ENCODE peak calls at places on chromosomes 7 and 10, in nine cellular contexts. One of them, this sample, is unnamed.

GRCh38 chr7:49001610-49002033 is 77.3 kb downstream of the CDC14C start:
- DNase-seq in GM04503: no peak
- DNase-seq in A549: peak; percentile 10
- DNase-seq in stimulated activated CD8-positive, alpha-beta memory T cell treated with anti-CD3 and anti-CD28 coated beads, Interleukin-7, amount 100 ng/mL, for 1 hour: no peak
- DNase-seq in CD4-positive, alpha-beta T cell: no peak
- DNase-seq in Kasumi-1: peak; percentile 82
- DNase-seq in Peyer's patch: no peak
- DNase-seq in Caki2: peak; percentile 49
- DNase-seq in Calu3: peak; percentile 56
- DNase-seq in this sample: peak; percentile 71

GRCh38 chr10:124461642-124462347 is at the start of gene LHPP:
- DNase-seq in Caki2: peak; percentile 84
- DNase-seq in Kasumi-1: peak; percentile 92
- DNase-seq in Calu3: peak; percentile 80
- DNase-seq in CD4-positive, alpha-beta T cell: peak; percentile 82
- DNase-seq in A549: peak; percentile 91
- DNase-seq in Peyer's patch: peak; percentile 83
- DNase-seq in GM04503: peak; percentile 31
- DNase-seq in stimulated activated CD8-positive, alpha-beta memory T cell treated with anti-CD3 and anti-CD28 coated beads, Interleukin-7, amount 100 ng/mL, for 1 hour: peak; percentile 65
- DNase-seq in this sample: peak; percentile 88

GRCh38 chr7:136687693-136688322 is 180.6 kb upstream of the CHRM2 start:
- DNase-seq in stimulated activated CD8-positive, alpha-beta memory T cell treated with anti-CD3 and anti-CD28 coated beads, Interleukin-7, amount 100 ng/mL, for 1 hour: no peak
- DNase-seq in A549: peak; percentile 3
- DNase-seq in Caki2: peak; percentile 38
- DNase-seq in CD4-positive, alpha-beta T cell: no peak
- DNase-seq in Kasumi-1: peak; percentile 53
- DNase-seq in GM04503: no peak
- DNase-seq in Peyer's patch: no peak
- DNase-seq in Calu3: no peak
- DNase-seq in this sample: peak; percentile 38

GRCh38 chr7:34153680-34154270 is 248.4 kb downstream of the BMPER start:
- DNase-seq in Kasumi-1: no peak
- DNase-seq in Calu3: no peak
- DNase-seq in CD4-positive, alpha-beta T cell: no peak
- DNase-seq in Caki2: no peak
- DNase-seq in Peyer's patch: no peak
- DNase-seq in stimulated activated CD8-positive, alpha-beta memory T cell treated with anti-CD3 and anti-CD28 coated beads, Interleukin-7, amount 100 ng/mL, for 1 hour: no peak
- DNase-seq in A549: no peak
- DNase-seq in GM04503: no peak
- DNase-seq in this sample: no peak

GRCh38 chr10:43304687-43305333 is 37.9 kb upstream of the RASGEF1A start:
- DNase-seq in Calu3: peak; percentile 45
- DNase-seq in Peyer's patch: peak; percentile 67
- DNase-seq in A549: peak; percentile 46
- DNase-seq in CD4-positive, alpha-beta T cell: no peak
- DNase-seq in Caki2: no peak
- DNase-seq in stimulated activated CD8-positive, alpha-beta memory T cell treated with anti-CD3 and anti-CD28 coated beads, Interleukin-7, amount 100 ng/mL, for 1 hour: peak; percentile 20
- DNase-seq in GM04503: no peak
- DNase-seq in Kasumi-1: peak; percentile 76
- DNase-seq in this sample: no peak

GRCh38 chr10:132514841-132515521 is 22.6 kb upstream of the INPP5A start:
- DNase-seq in Calu3: no peak
- DNase-seq in Kasumi-1: no peak
- DNase-seq in Caki2: no peak
- DNase-seq in GM04503: no peak
- DNase-seq in Peyer's patch: no peak
- DNase-seq in CD4-positive, alpha-beta T cell: no peak
- DNase-seq in A549: no peak
- DNase-seq in stimulated activated CD8-positive, alpha-beta memory T cell treated with anti-CD3 and anti-CD28 coated beads, Interleukin-7, amount 100 ng/mL, for 1 hour: no peak
- DNase-seq in this sample: no peak

GRCh38 chr10:86931872-86932271 is 25.5 kb downstream of the MMRN2 start:
- DNase-seq in A549: no peak
- DNase-seq in stimulated activated CD8-positive, alpha-beta memory T cell treated with anti-CD3 and anti-CD28 coated beads, Interleukin-7, amount 100 ng/mL, for 1 hour: no peak
- DNase-seq in Kasumi-1: no peak
- DNase-seq in Caki2: no peak
- DNase-seq in GM04503: peak; percentile 46
- DNase-seq in Calu3: no peak
- DNase-seq in Peyer's patch: no peak
- DNase-seq in CD4-positive, alpha-beta T cell: no peak
- DNase-seq in this sample: no peak

GRCh38 chr7:129363-130221 is 62.8 kb upstream of the FAM20C start:
- DNase-seq in Caki2: no peak
- DNase-seq in A549: no peak
- DNase-seq in Peyer's patch: no peak
- DNase-seq in GM04503: peak; percentile 59
- DNase-seq in Kasumi-1: no peak
- DNase-seq in Calu3: no peak
- DNase-seq in CD4-positive, alpha-beta T cell: no peak
- DNase-seq in stimulated activated CD8-positive, alpha-beta memory T cell treated with anti-CD3 and anti-CD28 coated beads, Interleukin-7, amount 100 ng/mL, for 1 hour: no peak
- DNase-seq in this sample: no peak

GRCh38 chr10:121553455-121553854 is 44.8 kb downstream of the FGFR2 start:
- DNase-seq in A549: no peak
- DNase-seq in Calu3: no peak
- DNase-seq in Peyer's patch: no peak
- DNase-seq in GM04503: no peak
- DNase-seq in stimulated activated CD8-positive, alpha-beta memory T cell treated with anti-CD3 and anti-CD28 coated beads, Interleukin-7, amount 100 ng/mL, for 1 hour: no peak
- DNase-seq in CD4-positive, alpha-beta T cell: no peak
- DNase-seq in Kasumi-1: no peak
- DNase-seq in Caki2: no peak
- DNase-seq in this sample: no peak

GRCh38 chr10:35822316-35822715 is 180.2 kb upstream of the FZD8 start:
- DNase-seq in Calu3: no peak
- DNase-seq in CD4-positive, alpha-beta T cell: no peak
- DNase-seq in GM04503: peak; percentile 26
- DNase-seq in stimulated activated CD8-positive, alpha-beta memory T cell treated with anti-CD3 and anti-CD28 coated beads, Interleukin-7, amount 100 ng/mL, for 1 hour: no peak
- DNase-seq in Peyer's patch: peak; percentile 16
- DNase-seq in Kasumi-1: no peak
- DNase-seq in Caki2: peak; percentile 15
- DNase-seq in A549: no peak
- DNase-seq in this sample: peak; percentile 22